ENCODE peak calls at places on chromosomes 6 and 20, in four cellular contexts. B is K562, P is H1, M is GM12878. I is an unnamed sample.

GRCh38 chr20:3172126-3172932 is 1.0 kb downstream of the LZTS3 start:
- DNase-seq in P (no peak), B (no peak), M (no peak), I (no peak)

GRCh38 chr20:47118641-47119040 is 224.0 kb downstream of the EYA2 start:
- DNase-seq in B (no peak), P (no peak), M (no peak), I (no peak)

GRCh38 chr20:57040461-57040860 is 226.0 kb downstream of the BMP7 start:
- DNase-seq in P (no peak), B (no peak), M (no peak), I (no peak)

GRCh38 chr20:49641683-49642649 is 71.7 kb downstream of the B4GALT5 start:
- DNase-seq in P (no peak), B (no peak), M (no peak), I (no peak)

GRCh38 chr20:62770111-62770910 is 26.0 kb upstream of the MRGBP start:
- DNase-seq in P (no peak), M (no peak), B (no peak), I (no peak)

GRCh38 chr6:34523441-34524206 is 32.5 kb downstream of the SPDEF start:
- DNase-seq in P (no peak), B (no peak), M (no peak), I (no peak)

GRCh38 chr20:6735913-6736845 is 31.3 kb upstream of the BMP2 start:
- DNase-seq in B (no peak), M (no peak), P (no peak), I (no peak)

GRCh38 chr6:47722178-47722577 is 23.8 kb downstream of the ADGRF4 start:
- DNase-seq in P (no peak), M (peak; percentile 55), B (no peak), I (no peak)

GRCh38 chr6:162849269-162849668 is 121.5 kb downstream of the PACRG start:
- DNase-seq in P (no peak), B (no peak), M (no peak), I (no peak)

DNA sequence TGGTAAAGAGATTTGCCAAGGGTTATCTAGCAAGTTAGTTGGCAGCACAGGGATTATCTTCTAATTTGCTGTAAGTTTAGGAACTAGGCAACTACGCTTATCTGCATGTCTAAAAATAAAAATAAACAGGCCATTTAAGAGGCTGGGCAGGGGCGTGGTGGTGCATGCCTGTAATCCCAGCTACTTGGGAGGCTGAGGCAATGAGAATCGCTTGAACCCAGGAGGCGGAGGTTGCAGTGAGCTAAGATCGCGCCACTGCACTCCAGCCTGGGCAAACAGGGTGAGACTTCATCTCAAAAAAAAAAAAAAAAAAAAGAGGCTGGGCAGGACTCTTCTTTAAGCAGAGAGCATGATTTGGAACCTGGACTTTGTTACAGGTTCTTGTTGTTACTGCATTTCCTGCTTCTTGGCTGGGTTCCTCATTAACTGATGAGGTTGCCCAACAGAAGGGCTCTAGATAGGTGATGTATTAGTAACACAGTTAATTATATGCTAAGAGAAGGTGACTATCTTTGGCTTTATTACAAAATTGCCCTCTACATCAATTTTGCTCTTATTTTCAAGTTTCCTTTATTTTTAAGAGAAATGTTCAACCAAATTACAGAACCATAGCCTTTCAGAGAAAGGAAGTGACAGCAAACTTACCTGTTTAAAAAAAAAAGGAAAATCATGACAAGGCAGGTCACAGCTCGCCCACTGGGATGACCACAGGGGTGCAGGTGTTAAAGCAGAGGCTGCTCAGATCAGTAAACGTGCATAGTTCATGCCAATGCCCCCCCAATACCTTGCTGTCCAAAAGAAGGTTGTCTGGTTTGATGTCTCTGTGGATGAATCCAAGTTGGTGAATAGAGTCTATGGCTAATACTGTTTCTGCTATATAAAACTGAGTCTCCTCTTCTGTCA is 32.5 kb downstream of the STK38 start:
- DNase-seq in P (no peak), M (no peak), B (no peak), I (no peak)
- TF ChIP-seq EGR1 in P (no peak), M (no peak), B (no peak), I (no peak)

DNA sequence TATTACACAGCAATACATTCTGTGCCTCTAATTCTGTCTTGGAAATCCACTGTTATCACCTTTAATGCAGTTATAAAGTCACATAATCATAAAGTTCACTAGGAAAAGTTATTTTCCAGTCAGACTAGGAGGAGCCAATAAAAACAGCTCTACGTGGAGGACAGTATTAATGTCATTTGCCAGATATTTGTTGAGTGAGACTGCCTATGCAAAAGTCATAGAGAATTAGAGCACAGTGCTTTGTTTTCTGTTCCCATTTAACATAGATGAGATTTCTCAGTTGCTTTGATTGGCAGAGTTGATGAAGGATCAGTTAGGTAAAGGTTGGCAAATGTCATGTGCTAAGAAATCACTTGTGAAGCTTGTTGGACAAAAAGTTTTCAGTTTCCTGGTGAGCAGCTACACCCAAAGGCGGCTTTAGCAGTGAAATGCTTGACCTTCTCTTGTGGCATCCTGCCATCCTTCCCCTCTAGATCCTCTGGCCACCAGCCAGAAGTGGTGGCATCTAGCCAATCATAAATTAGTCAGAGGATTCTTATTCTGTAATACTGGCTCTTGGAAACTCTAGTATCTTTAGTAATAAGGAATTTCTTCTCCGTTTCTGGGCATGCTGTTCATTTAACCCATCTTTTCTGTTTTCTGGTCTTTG is 37.0 kb downstream of the BCKDHB start:
- DNase-seq in P (no peak), B (no peak), M (no peak), I (peak; percentile 67)
- TF ChIP-seq EGR1 in P (no peak), B (no peak), M (no peak), I (no peak)

DNA sequence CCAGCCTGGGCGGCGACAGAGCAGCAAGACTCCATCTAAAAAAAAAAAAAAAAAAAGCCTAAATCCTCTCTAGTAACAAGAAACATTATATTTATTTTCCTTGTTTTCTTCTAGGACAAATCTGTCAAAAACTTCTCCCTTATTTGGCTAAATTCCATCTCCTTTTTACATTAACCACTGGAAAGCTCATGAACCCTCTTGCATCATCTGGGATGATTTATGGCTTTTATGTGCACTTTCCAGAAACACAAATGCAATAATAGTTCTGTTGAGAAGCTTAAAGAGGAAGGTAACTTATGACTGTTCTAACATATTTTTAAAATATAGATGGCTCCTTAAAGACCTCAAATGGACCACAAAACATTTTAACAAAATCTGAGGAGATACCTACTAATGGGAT is 526.1 kb upstream of the SPTLC3 start:
- DNase-seq in P (no peak), B (no peak), M (no peak), I (no peak)
- TF ChIP-seq EGR1 in P (no peak), B (no peak), M (no peak), I (no peak)

DNA sequence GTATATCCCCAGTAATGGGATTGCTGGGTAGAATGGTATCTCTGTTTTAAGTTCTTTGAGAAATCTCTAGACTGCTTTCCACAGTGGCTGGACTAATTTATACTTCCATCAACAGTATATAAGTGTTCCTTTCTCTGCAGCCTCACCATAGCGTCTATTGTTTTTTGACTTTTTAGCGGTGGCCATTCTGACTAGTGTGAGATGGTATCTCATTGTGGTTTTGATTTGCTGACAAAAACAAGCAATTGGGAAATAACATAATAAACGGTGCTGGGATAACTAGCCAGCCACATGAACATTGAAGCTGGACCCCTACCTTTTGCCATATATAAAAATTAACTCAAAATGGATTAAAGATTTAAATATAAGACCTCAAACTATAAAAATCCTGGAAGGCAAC is 14.2 kb downstream of the OR2A4 start:
- DNase-seq in M (no peak), B (no peak), P (no peak), I (no peak)
- TF ChIP-seq EGR1 in M (no peak), B (no peak), P (no peak), I (no peak)

GRCh38 chr20:38842558-38842981 is 37.1 kb downstream of the PPP1R16B start:
- DNase-seq in P (no peak), M (peak; percentile 91), B (no peak), I (no peak)
- TF ChIP-seq EGR1 in P (no peak), M (no peak), B (no peak), I (no peak)

GRCh38 chr20:51360451-51361230 is 181.9 kb downstream of the NFATC2 start:
- DNase-seq in B (no peak), M (no peak), P (no peak), I (peak; percentile 62)
- TF ChIP-seq EGR1 in B (no peak), M (no peak), P (no peak), I (no peak)

GRCh38 chr20:58297394-58297793 is 12.1 kb upstream of the RAB22A start:
- DNase-seq in M (no peak), B (no peak), P (no peak), I (no peak)

GRCh38 chr20:58289143-58289542 is 20.4 kb upstream of the RAB22A start:
- DNase-seq in P (no peak), B (no peak), M (no peak), I (no peak)

GRCh38 chr20:58296328-58296837 is 13.1 kb upstream of the RAB22A start:
- DNase-seq in P (no peak), B (no peak), M (no peak), I (no peak)

GRCh38 chr20:58294497-58295455 is 14.7 kb upstream of the RAB22A start:
- DNase-seq in B (peak; percentile 22), P (no peak), M (no peak), I (no peak)

DNA sequence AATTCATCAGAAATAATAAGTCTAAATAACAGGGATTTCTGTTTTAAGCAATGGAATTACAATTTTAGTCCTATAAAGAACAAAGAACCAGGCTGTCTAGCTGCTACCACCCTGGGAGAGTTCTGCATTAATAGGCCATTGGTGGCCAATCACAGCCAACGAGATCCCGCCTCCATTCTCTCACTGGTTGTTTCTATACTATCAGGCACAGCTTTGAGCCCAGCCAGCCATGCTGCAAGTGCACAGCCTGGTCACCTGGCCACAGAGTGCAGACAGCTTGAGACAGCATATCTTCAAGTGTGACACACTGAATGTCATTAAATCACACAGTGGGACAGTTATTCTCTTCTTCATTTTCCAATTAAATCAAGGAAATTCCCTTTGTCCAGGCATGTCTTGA is 16.1 kb upstream of the RAB22A start:
- DNase-seq in M (no peak), P (no peak), B (peak; percentile 58), I (no peak)
- TF ChIP-seq EGR1 in M (no peak), P (no peak), B (no peak), I (no peak)

GRCh38 chr6:75483136-75483952 is 10.3 kb downstream of the FILIP1 start:
- DNase-seq in B (no peak), P (no peak), M (no peak), I (no peak)

GRCh38 chr6:75481394-75481793 is 12.2 kb downstream of the FILIP1 start:
- DNase-seq in B (no peak), M (no peak), P (no peak), I (no peak)

GRCh38 chr6:75480425-75480824 is 13.2 kb downstream of the FILIP1 start:
- DNase-seq in P (no peak), B (no peak), M (no peak), I (no peak)

GRCh38 chr6:75479712-75480111 is 13.9 kb downstream of the FILIP1 start:
- DNase-seq in M (no peak), B (no peak), P (no peak), I (no peak)

DNA sequence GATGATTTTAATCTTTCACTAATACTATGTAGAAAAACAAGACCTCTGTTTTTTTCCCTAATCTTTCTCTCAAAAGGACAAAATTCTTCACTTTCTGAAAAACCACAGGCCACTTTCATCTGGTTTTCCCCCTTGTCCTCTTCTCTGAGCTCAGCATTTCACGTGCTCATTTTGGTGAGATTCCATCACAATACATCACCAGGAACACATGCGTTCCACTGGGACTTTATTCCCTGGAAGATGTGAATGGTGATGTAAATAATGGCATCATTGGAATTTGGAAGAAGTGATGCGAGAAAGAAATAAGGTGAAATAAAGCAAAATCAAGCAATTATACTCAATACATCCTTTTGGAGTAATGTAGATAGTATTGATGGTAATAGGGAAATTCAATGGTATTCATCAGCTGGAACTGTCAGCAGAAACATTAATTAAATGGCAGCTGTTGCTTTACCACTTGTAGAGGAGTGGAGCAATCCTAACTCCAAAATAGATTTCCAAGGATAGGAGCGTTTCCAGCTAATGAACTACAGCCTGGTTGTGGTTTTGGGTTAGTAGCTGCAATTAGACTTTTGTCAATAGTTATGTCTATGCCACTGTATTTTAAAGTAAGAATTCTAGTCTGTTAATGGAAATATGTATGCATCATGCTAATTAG is 11.5 kb downstream of the FILIP1 start:
- DNase-seq in M (no peak), P (no peak), B (no peak), I (no peak)
- TF ChIP-seq EGR1 in M (no peak), P (no peak), B (no peak), I (no peak)

I was measured in HCT116.